ENCODE peak calls at places on chromosomes 16 and 17, in eight cellular contexts. N is germinal center, W is HT-29, Z is cardiac fibroblast, Q is ovary, P is fibroblast of the conjunctiva, M is COR-L47, C is omental fat pad. O is an unnamed sample.

GRCh38 chr17:2151634-2152033 is 96.7 kb downstream of the HIC1 start:
- DNase-seq in Q (no peak), N (no peak), M (no peak), Z (no peak), C (no peak), P (no peak), W (no peak), O (no peak)

GRCh38 chr16:30005341-30006094 is 5.3 kb downstream of the DOC2A start:
- DNase-seq in P (peak), Q (no peak), N (peak), W (peak), M (peak), C (no peak), Z (peak), O (no peak)

GRCh38 chr17:69447726-69448125 is 33.2 kb downstream of the MAP2K6 start:
- DNase-seq in N (no peak), Z (no peak), P (no peak), Q (peak), C (no peak), M (no peak), W (no peak), O (no peak)

GRCh38 chr16:4514606-4515005 is 24.0 kb downstream of the CDIP1 start:
- DNase-seq in Q (no peak), N (no peak), W (no peak), M (no peak), C (no peak), P (no peak), Z (no peak), O (no peak)

GRCh38 chr17:30519707-30520106 is 42.5 kb downstream of the GOSR1 start:
- DNase-seq in P (peak), N (no peak), W (no peak), M (no peak), Q (no peak), C (no peak), Z (peak), O (no peak)

GRCh38 chr17:79844869-79845600 is 5.8 kb upstream of the CBX4 start:
- DNase-seq in C (no peak), Q (peak), W (no peak), P (no peak), Z (peak), N (peak), M (no peak), O (no peak)

GRCh38 chr16:3822366-3823045 is 58.0 kb downstream of the CREBBP start:
- DNase-seq in W (no peak), N (no peak), Q (no peak), M (no peak), P (no peak), Z (peak), C (no peak), O (no peak)

GRCh38 chr17:79109584-79109983 is 35.0 kb downstream of the ENGASE start:
- DNase-seq in Z (no peak), C (no peak), N (no peak), M (no peak), P (no peak), Q (no peak), W (no peak), O (no peak)

GRCh38 chr17:45332989-45333701 is 16.3 kb upstream of the MAP3K14 start:
- DNase-seq in Q (no peak), P (no peak), W (no peak), C (no peak), M (no peak), N (no peak), Z (peak), O (peak)

GRCh38 chr17:38350035-38350434 is 1.6 kb upstream of the SOCS7 start:
- DNase-seq in P (no peak), M (no peak), N (no peak), W (no peak), Z (no peak), C (no peak), Q (no peak), O (no peak)

GRCh38 chr17:62619413-62620155 is 7.9 kb upstream of the MRC2 start:
- DNase-seq in M (no peak), W (no peak), Q (no peak), Z (no peak), N (no peak), C (no peak), P (no peak), O (no peak)

GRCh38 chr17:17842111-17842876 is 5.5 kb upstream of the SREBF1 start:
- DNase-seq in W (no peak), C (no peak), N (no peak), M (no peak), P (no peak), Z (no peak), Q (peak), O (no peak)

GRCh38 chr16:66004706-66005105 is 361.8 kb upstream of the CDH5 start:
- DNase-seq in Q (no peak), P (no peak), Z (peak), C (no peak), M (no peak), W (no peak), N (no peak), O (no peak)

GRCh38 chr16:84042308-84042878 is at the start of gene SLC38A8:
- DNase-seq in C (no peak), Z (no peak), N (no peak), W (no peak), M (no peak), P (no peak), Q (no peak), O (no peak)

GRCh38 chr16:13436641-13437423 is 483.1 kb upstream of the ERCC4 start:
- DNase-seq in W (no peak), M (no peak), Q (no peak), C (no peak), Z (no peak), N (no peak), P (no peak), O (no peak)

GRCh38 chr16:64545769-64546168 is 576.1 kb downstream of the CDH11 start:
- DNase-seq in C (no peak), W (no peak), P (no peak), Q (no peak), Z (no peak), N (no peak), M (no peak), O (no peak)

GRCh38 chr17:82059272-82060000 is 6.2 kb downstream of the DUS1L start:
- DNase-seq in W (no peak), P (no peak), C (no peak), Z (no peak), M (no peak), Q (no peak), N (no peak), O (no peak)

GRCh38 chr17:78072961-78073360 is 55.6 kb downstream of the TMC6 start:
- DNase-seq in Z (no peak), N (no peak), Q (no peak), W (no peak), P (no peak), C (no peak), M (no peak), O (no peak)

GRCh38 chr17:73192894-73193701 is at the start of gene COG1:
- DNase-seq in M (peak), P (peak), N (peak), W (peak), Q (peak), Z (peak), C (peak), O (peak)

GRCh38 chr17:45857977-45858708 is 13.5 kb downstream of the SPPL2C start:
- DNase-seq in C (no peak), W (peak), M (no peak), Z (peak), N (no peak), Q (no peak), P (no peak), O (no peak)

GRCh38 chr16:4200000-4200780 is 41.7 kb downstream of the SRL start:
- DNase-seq in M (peak), P (no peak), W (peak), Q (peak), Z (peak), N (peak), C (peak), O (peak)

GRCh38 chr17:51322390-51323029 is 62.2 kb downstream of the UTP18 start:
- DNase-seq in W (peak), C (no peak), Q (no peak), P (peak), M (peak), N (peak), Z (peak), O (no peak)

GRCh38 chr17:48646183-48647102 is 20.3 kb upstream of the HOXB9 start:
- DNase-seq in P (no peak), Z (no peak), N (no peak), W (peak), C (no peak), M (peak), Q (no peak), O (no peak)

GRCh38 chr16:7350801-7351200 is 18.2 kb downstream of the RBFOX1 start:
- DNase-seq in Z (no peak), P (no peak), W (no peak), N (no peak), C (no peak), M (no peak), Q (no peak), O (no peak)

GRCh38 chr17:2137342-2138098 is 82.6 kb downstream of the HIC1 start:
- DNase-seq in P (no peak), W (no peak), Z (peak), C (no peak), N (peak), M (no peak), Q (no peak), O (no peak)

GRCh38 chr16:53745753-53746258 is 41.9 kb downstream of the FTO start:
- DNase-seq in C (no peak), N (no peak), Q (no peak), W (peak), Z (peak), M (no peak), P (no peak), O (no peak)

GRCh38 chr16:19771040-19771439 is 53.0 kb downstream of the IQCK start:
- DNase-seq in P (no peak), M (no peak), W (no peak), Q (no peak), N (no peak), C (no peak), Z (no peak), O (no peak)

GRCh38 chr17:4740025-4740351 is 260 bp upstream of the CXCL16 start:
- DNase-seq in W (no peak), N (no peak), P (no peak), M (no peak), Q (no peak), C (no peak), Z (no peak), O (no peak)

GRCh38 chr17:32494621-32495346 is 8.0 kb downstream of the CDK5R1 start:
- DNase-seq in C (no peak), N (no peak), Q (no peak), Z (no peak), M (peak), P (no peak), W (no peak), O (no peak)

GRCh38 chr17:79713391-79713790 is 17.4 kb upstream of the ENPP7 start:
- DNase-seq in P (no peak), M (no peak), C (no peak), N (no peak), W (no peak), Z (no peak), Q (no peak), O (no peak)

GRCh38 chr16:57667526-57668258 is 414 bp upstream of the ADGRG3 start:
- DNase-seq in C (no peak), W (no peak), Z (no peak), P (no peak), Q (no peak), N (no peak), M (no peak), O (no peak)

GRCh38 chr16:65392831-65393565 is 271.1 kb upstream of the CDH11 start:
- DNase-seq in Q (no peak), M (no peak), C (no peak), Z (no peak), W (no peak), N (no peak), P (no peak), O (no peak)

GRCh38 chr16:15492091-15492740 is 57.8 kb downstream of the BMERB1 start:
- DNase-seq in Z (no peak), C (no peak), P (no peak), N (no peak), M (no peak), W (no peak), Q (no peak), O (no peak)

GRCh38 chr17:43917348-43918025 is 10.2 kb upstream of the MPP2 start:
- DNase-seq in N (peak), C (no peak), M (no peak), Q (no peak), P (no peak), Z (peak), W (no peak), O (no peak)

GRCh38 chr17:34006126-34006525 is 249.0 kb upstream of the CCL2 start:
- DNase-seq in M (no peak), P (no peak), N (no peak), W (no peak), Q (no peak), C (no peak), Z (no peak), O (no peak)

GRCh38 chr17:77131919-77132318 is 8.8 kb upstream of the SEC14L1 start:
- DNase-seq in C (no peak), W (no peak), Z (peak), P (no peak), N (no peak), M (no peak), Q (no peak), O (no peak)

GRCh38 chr16:85227262-85227923 is 115.1 kb upstream of the CIBAR2 start:
- DNase-seq in N (no peak), W (no peak), M (no peak), Q (no peak), C (no peak), P (no peak), Z (no peak), O (no peak)

GRCh38 chr16:14309906-14310305 is 238.8 kb downstream of the MRTFB start:
- DNase-seq in Z (peak), W (peak), M (no peak), P (no peak), N (no peak), Q (no peak), C (no peak), O (no peak)